ENCODE peak calls at places on chromosomes 3 and 15, in four cellular contexts. One of them, this sample, is unnamed.

GRCh38 chr15:95277266-95277665 is 1045.9 kb downstream of the MCTP2 start:
- DNase-seq in Peyer's patch: no peak
- DNase-seq in body of pancreas: no peak
- DNase-seq in IMR-90: peak; percentile 98
- DNase-seq in this sample: no peak

GRCh38 chr15:74036271-74037170 is 42.0 kb downstream of the PML start:
- DNase-seq in Peyer's patch: peak; percentile 73
- DNase-seq in body of pancreas: peak; percentile 46
- DNase-seq in IMR-90: peak; percentile 73
- DNase-seq in this sample: peak; percentile 21

GRCh38 chr15:62390793-62391543 is 225.9 kb upstream of the C2CD4B start:
- DNase-seq in Peyer's patch: peak; percentile 60
- DNase-seq in body of pancreas: peak; percentile 36
- DNase-seq in IMR-90: peak; percentile 36
- DNase-seq in this sample: peak; percentile 73

GRCh38 chr3:23840521-23840920 is 34.8 kb downstream of the UBE2E1 start:
- DNase-seq in Peyer's patch: no peak
- DNase-seq in body of pancreas: no peak
- DNase-seq in IMR-90: no peak
- DNase-seq in this sample: no peak

GRCh38 chr3:177421176-177421782 is 224.0 kb upstream of the TBL1XR1 start:
- DNase-seq in Peyer's patch: no peak
- DNase-seq in body of pancreas: no peak
- DNase-seq in IMR-90: no peak
- DNase-seq in this sample: no peak

GRCh38 chr3:120559228-120560061 is 36.7 kb upstream of the NDUFB4 start:
- DNase-seq in Peyer's patch: no peak
- DNase-seq in body of pancreas: no peak
- DNase-seq in IMR-90: peak; percentile 85
- DNase-seq in this sample: no peak

GRCh38 chr3:30193625-30194044 is 412.8 kb upstream of the TGFBR2 start:
- DNase-seq in Peyer's patch: no peak
- DNase-seq in body of pancreas: no peak
- DNase-seq in IMR-90: no peak
- DNase-seq in this sample: no peak

GRCh38 chr3:110984456-110985250 is 87.0 kb upstream of the NECTIN3 start:
- DNase-seq in Peyer's patch: no peak
- DNase-seq in body of pancreas: no peak
- DNase-seq in IMR-90: no peak
- DNase-seq in this sample: no peak

GRCh38 chr3:67509471-67510075 is 144.8 kb downstream of the SUCLG2 start:
- DNase-seq in Peyer's patch: no peak
- DNase-seq in body of pancreas: no peak
- DNase-seq in IMR-90: peak; percentile 6
- DNase-seq in this sample: no peak

GRCh38 chr3:108090066-108090700 is 648 bp downstream of the CD47 start:
- DNase-seq in Peyer's patch: peak; percentile 69
- DNase-seq in body of pancreas: no peak
- DNase-seq in IMR-90: peak; percentile 43
- DNase-seq in this sample: peak; percentile 73
- TF ChIP-seq POLR2A in Peyer's patch: no peak
- TF ChIP-seq POLR2A in body of pancreas: no peak
- TF ChIP-seq POLR2A in IMR-90: no peak
- TF ChIP-seq POLR2A in this sample: no peak

GRCh38 chr15:88465633-88466219 is 1.5 kb downstream of the MRPL46 start:
- DNase-seq in Peyer's patch: no peak
- DNase-seq in body of pancreas: no peak
- DNase-seq in IMR-90: peak; percentile 55
- DNase-seq in this sample: peak; percentile 82

GRCh38 chr15:88463870-88464532 is 3.2 kb downstream of the MRPL46 start:
- DNase-seq in Peyer's patch: no peak
- DNase-seq in body of pancreas: no peak
- DNase-seq in IMR-90: no peak
- DNase-seq in this sample: no peak

GRCh38 chr15:88467935-88468528 is 524 bp downstream of the MRPS11 start:
- DNase-seq in Peyer's patch: no peak
- DNase-seq in body of pancreas: no peak
- DNase-seq in IMR-90: peak; percentile 14
- DNase-seq in this sample: peak; percentile 54

GRCh38 chr15:88469321-88469720 is 1.8 kb downstream of the MRPS11 start:
- DNase-seq in Peyer's patch: no peak
- DNase-seq in body of pancreas: no peak
- DNase-seq in IMR-90: no peak
- DNase-seq in this sample: no peak

GRCh38 chr15:88467073-88467934 is at the start of the genes MRPL46 and MRPS11:
- DNase-seq in Peyer's patch: peak; percentile 95
- DNase-seq in body of pancreas: peak; percentile 90
- DNase-seq in IMR-90: peak; percentile 83
- DNase-seq in this sample: peak; percentile 93
- TF ChIP-seq POLR2A in Peyer's patch: no peak
- TF ChIP-seq POLR2A in body of pancreas: peak; percentile 64
- TF ChIP-seq POLR2A in IMR-90: no peak
- TF ChIP-seq POLR2A in this sample: peak; percentile 84

GRCh38 chr15:43821505-43821904 is 3.0 kb downstream of the MFAP1 start:
- DNase-seq in Peyer's patch: no peak
- DNase-seq in body of pancreas: no peak
- DNase-seq in IMR-90: peak; percentile 80
- DNase-seq in this sample: no peak

GRCh38 chr15:43828061-43828657 is 1.4 kb downstream of the WDR76 start:
- DNase-seq in Peyer's patch: no peak
- DNase-seq in body of pancreas: no peak
- DNase-seq in IMR-90: peak; percentile 19
- DNase-seq in this sample: peak; percentile 37

GRCh38 chr15:43826029-43826507 is 734 bp upstream of the WDR76 start:
- DNase-seq in Peyer's patch: no peak
- DNase-seq in body of pancreas: no peak
- DNase-seq in IMR-90: no peak
- DNase-seq in this sample: no peak

GRCh38 chr15:43824302-43825246 is at the start of gene MFAP1:
- DNase-seq in Peyer's patch: peak; percentile 98
- DNase-seq in body of pancreas: peak; percentile 95
- DNase-seq in IMR-90: peak; percentile 99
- DNase-seq in this sample: peak; percentile 97
- TF ChIP-seq POLR2A in Peyer's patch: peak; percentile 96
- TF ChIP-seq POLR2A in body of pancreas: peak; percentile 96
- TF ChIP-seq POLR2A in IMR-90: peak; percentile 98
- TF ChIP-seq POLR2A in this sample: peak; percentile 98

GRCh38 chr3:133805384-133805701 is 272 bp upstream of the SRPRB start:
- DNase-seq in Peyer's patch: no peak
- DNase-seq in body of pancreas: no peak
- DNase-seq in IMR-90: no peak
- DNase-seq in this sample: no peak

GRCh38 chr3:133799794-133800585 is 5.6 kb upstream of the SRPRB start:
- DNase-seq in Peyer's patch: no peak
- DNase-seq in body of pancreas: no peak
- DNase-seq in IMR-90: peak; percentile 47
- DNase-seq in this sample: no peak

GRCh38 chr3:133804896-133805295 is 719 bp upstream of the SRPRB start:
- DNase-seq in Peyer's patch: no peak
- DNase-seq in body of pancreas: no peak
- DNase-seq in IMR-90: no peak
- DNase-seq in this sample: no peak

GRCh38 chr3:133803474-133803873 is 2.1 kb upstream of the SRPRB start:
- DNase-seq in Peyer's patch: no peak
- DNase-seq in body of pancreas: no peak
- DNase-seq in IMR-90: no peak
- DNase-seq in this sample: no peak

DNA sequence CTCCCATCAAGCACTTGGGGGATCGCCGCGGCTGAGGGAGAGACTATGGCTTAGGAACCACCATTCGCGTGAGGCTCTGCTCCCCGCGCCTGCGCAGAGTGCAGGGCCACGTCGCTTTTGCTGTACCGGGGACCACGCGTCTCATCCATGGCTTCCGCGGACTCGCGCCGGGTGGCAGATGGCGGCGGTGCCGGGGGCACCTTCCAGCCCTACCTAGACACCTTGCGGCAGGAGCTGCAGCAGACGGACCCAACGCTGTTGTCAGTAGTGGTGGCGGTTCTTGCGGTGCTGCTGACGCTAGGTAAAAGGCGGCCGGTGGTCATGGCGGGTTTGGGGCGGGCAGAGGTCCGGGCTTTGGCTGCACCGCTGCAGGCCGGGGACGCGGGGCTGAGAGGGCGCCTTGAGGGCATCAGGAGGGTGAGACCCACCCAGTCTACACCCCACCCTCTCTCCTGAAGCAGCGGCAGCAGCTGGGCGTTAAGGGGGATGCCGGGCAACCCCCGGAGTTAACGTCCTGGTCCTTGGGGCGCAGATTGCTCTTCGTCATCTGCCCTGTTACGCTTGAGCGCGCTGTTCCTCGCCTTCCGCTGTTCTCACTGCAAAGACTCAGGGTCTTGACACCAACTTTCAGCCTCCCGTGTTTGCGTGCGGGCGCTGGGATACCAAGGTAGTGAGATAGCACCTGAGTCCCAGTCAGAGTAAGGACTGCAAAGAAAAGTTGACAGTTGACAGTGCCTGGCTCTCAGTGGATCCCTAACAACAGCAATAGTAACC is at the start of gene SRPRB:
- DNase-seq in Peyer's patch: peak; percentile 98
- DNase-seq in body of pancreas: peak; percentile 96
- DNase-seq in IMR-90: peak; percentile 92
- DNase-seq in this sample: peak; percentile 94
- TF ChIP-seq POLR2A in Peyer's patch: peak; percentile 72
- TF ChIP-seq POLR2A in body of pancreas: peak; percentile 89
- TF ChIP-seq POLR2A in IMR-90: peak; percentile 84
- TF ChIP-seq POLR2A in this sample: peak; percentile 77

DNA sequence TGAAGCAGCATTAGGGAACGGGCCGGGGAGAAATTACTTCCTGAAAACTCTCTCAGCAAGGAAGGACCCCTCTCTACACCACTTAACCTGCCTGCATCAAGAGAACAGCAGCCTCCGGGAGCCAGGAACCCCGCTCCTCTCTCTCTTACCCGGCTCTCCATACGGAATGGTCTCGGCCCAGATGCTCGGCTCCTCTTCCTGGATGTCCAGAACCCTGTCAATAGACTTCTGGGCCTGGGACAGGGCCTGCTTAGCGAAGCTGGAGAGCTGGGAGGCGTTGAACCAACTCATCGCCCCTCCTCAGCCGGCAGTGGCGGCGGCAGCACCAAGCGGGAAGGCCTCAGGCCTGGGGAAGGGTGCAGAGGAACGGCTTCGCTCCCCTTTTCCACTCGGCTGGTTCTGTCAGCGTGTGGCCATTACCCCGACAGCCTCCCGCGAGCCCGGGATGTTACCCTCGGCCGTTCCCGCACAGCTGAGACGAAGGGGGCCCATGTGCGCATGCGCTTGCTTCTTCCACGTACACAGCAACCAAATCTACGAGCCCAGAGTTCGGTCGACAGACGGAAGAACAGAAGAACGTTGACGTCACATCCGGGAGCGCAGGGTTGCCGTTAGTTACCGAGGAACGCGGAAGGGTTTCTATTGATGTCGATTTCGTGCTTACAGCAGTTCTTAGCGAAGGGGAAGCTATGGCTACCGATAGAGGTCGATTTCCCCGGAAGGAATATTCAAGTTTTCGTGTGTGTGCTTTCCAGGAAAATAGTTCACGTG is at the start of gene TMF1:
- DNase-seq in Peyer's patch: peak; percentile 100
- DNase-seq in body of pancreas: peak; percentile 99
- DNase-seq in IMR-90: peak; percentile 99
- DNase-seq in this sample: no peak
- TF ChIP-seq POLR2A in Peyer's patch: peak; percentile 90
- TF ChIP-seq POLR2A in body of pancreas: peak; percentile 93
- TF ChIP-seq POLR2A in IMR-90: peak; percentile 90
- TF ChIP-seq POLR2A in this sample: peak; percentile 93

GRCh38 chr15:31004220-31004733 is 12.8 kb upstream of the MTMR10 start:
- DNase-seq in Peyer's patch: peak; percentile 82
- DNase-seq in body of pancreas: no peak
- DNase-seq in IMR-90: no peak
- DNase-seq in this sample: no peak
- TF ChIP-seq POLR2A in Peyer's patch: no peak
- TF ChIP-seq POLR2A in body of pancreas: no peak
- TF ChIP-seq POLR2A in IMR-90: no peak
- TF ChIP-seq POLR2A in this sample: no peak

GRCh38 chr15:38253448-38253847 is 812 bp downstream of the SPRED1 start:
- DNase-seq in Peyer's patch: no peak
- DNase-seq in body of pancreas: no peak
- DNase-seq in IMR-90: peak; percentile 75
- DNase-seq in this sample: peak; percentile 65
- TF ChIP-seq POLR2A in Peyer's patch: no peak
- TF ChIP-seq POLR2A in body of pancreas: no peak
- TF ChIP-seq POLR2A in IMR-90: no peak
- TF ChIP-seq POLR2A in this sample: no peak

DNA sequence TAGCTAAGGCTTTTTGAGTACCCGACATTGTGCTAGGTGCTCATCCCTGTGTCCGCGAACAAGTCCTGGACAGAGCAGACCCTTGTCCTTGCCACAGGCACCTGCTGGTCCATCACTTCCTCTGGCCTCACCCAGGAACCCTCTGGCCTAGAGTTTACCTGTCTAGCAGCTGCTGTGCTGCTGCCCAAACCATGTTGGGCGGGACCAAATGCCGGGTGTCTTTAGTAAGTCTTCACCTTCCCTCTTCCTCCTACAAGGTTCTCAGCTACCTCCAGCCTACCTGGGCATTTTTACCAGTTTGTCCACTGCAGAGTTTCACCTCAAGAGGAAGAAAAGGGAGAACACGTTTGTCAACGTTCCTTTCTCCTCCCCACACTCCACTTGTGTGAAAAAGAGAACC is 80.5 kb upstream of the GCNT3 start:
- DNase-seq in Peyer's patch: no peak
- DNase-seq in body of pancreas: no peak
- DNase-seq in IMR-90: no peak
- DNase-seq in this sample: no peak
- TF ChIP-seq POLR2A in Peyer's patch: no peak
- TF ChIP-seq POLR2A in body of pancreas: no peak
- TF ChIP-seq POLR2A in IMR-90: no peak
- TF ChIP-seq POLR2A in this sample: no peak

DNA sequence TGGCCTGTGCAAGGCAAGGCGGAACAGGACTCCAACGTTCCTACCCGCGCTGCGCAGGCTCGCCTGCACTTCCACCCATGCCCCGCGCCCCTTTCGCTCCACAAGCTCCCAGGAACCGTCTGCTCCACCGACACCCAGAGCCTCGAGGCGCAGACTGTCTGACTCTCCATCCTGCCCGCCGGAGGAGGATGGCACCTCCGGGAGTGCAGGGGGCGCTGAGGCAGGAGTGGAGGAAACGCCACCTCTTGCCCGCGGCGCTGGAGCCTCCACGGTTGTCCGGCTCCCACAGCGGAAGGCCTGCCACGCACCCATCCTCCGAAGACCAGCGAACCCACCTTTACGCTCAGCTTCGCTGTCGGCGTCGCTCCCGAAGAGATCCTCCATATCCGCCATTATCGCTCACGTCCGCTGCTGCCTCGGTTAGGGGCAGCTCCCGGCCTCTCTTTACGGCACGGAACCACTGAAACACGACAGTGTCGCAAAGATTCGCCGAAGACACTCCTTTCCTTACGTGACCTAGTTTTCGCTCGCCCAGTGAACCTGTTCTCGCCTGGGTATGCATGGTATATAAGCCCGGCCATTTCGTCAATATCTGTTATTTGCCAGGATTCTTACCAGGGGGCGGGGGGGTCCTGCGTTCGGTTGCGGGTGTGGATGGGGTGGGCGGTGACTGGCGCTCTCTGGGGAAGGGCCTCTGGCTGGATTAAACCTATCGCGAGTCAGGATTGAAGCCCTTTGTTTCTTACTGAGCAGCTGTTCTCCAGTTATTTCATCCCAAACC is at the start of gene LEO1:
- DNase-seq in Peyer's patch: peak; percentile 97
- DNase-seq in body of pancreas: peak; percentile 90
- DNase-seq in IMR-90: peak; percentile 98
- DNase-seq in this sample: peak; percentile 98
- TF ChIP-seq POLR2A in Peyer's patch: peak; percentile 55
- TF ChIP-seq POLR2A in body of pancreas: peak; percentile 87
- TF ChIP-seq POLR2A in IMR-90: peak; percentile 86
- TF ChIP-seq POLR2A in this sample: peak; percentile 94